ENCODE peak calls at places on chromosome 19, in ten cellular contexts. D, I, T, W, Q, S, V, X, Z and G are unnamed samples.

GRCh38 chr19:35436477-35437141 is 11.4 kb upstream of the FFAR2 start:
- DNase-seq in D (no peak), I (no peak), T (no peak), W (no peak), Q (no peak), S (no peak), V (peak), X (peak), Z (no peak), G (no peak)

GRCh38 chr19:2887391-2887914 is 13.3 kb upstream of the ZNF57 start:
- DNase-seq in D (no peak), I (no peak), T (no peak), W (peak), Q (no peak), S (peak), V (peak), X (peak), Z (peak), G (peak)

GRCh38 chr19:1256646-1257474 is 8.5 kb downstream of the MIDN start:
- DNase-seq in D (no peak), I (no peak), T (no peak), W (no peak), Q (no peak), S (no peak), V (no peak), X (no peak), Z (no peak), G (no peak)

GRCh38 chr19:13036366-13036976 is 41.2 kb downstream of the NFIX start:
- DNase-seq in D (no peak), I (no peak), T (peak), W (no peak), Q (peak), S (no peak), V (peak), X (peak), Z (no peak), G (no peak)

GRCh38 chr19:44754743-44755066 is 6.2 kb downstream of the BCL3 start:
- DNase-seq in D (no peak), I (no peak), T (no peak), W (no peak), Q (no peak), S (no peak), V (no peak), X (no peak), Z (no peak), G (no peak)

GRCh38 chr19:14434543-14435319 is 1.6 kb downstream of the PKN1 start:
- DNase-seq in D (no peak), I (peak), T (peak), W (no peak), Q (peak), S (no peak), V (peak), X (peak), Z (no peak), G (no peak)

GRCh38 chr19:29714371-29714952 is 599 bp downstream of the C19orf12 start:
- DNase-seq in D (no peak), I (no peak), T (no peak), W (no peak), Q (no peak), S (no peak), V (no peak), X (no peak), Z (no peak), G (no peak)

GRCh38 chr19:55119053-55119452 is 1.6 kb upstream of the PPP1R12C start:
- DNase-seq in D (no peak), I (no peak), T (no peak), W (no peak), Q (no peak), S (peak), V (no peak), X (no peak), Z (no peak), G (no peak)

GRCh38 chr19:41548954-41549688 is 26.8 kb upstream of the CEACAM21 start:
- DNase-seq in D (no peak), I (no peak), T (no peak), W (no peak), Q (no peak), S (peak), V (peak), X (no peak), Z (no peak), G (peak)

GRCh38 chr19:45973564-45974338 is at the start of gene NOVA2:
- DNase-seq in D (no peak), I (peak), T (peak), W (no peak), Q (peak), S (no peak), V (no peak), X (peak), Z (no peak), G (no peak)

GRCh38 chr19:49210108-49210900 is 52.7 kb downstream of the TRPM4 start:
- DNase-seq in D (no peak), I (no peak), T (no peak), W (no peak), Q (no peak), S (peak), V (no peak), X (no peak), Z (no peak), G (peak)

GRCh38 chr19:38729653-38730469 is 14.4 kb downstream of the CAPN12 start:
- DNase-seq in D (no peak), I (peak), T (peak), W (no peak), Q (no peak), S (peak), V (peak), X (peak), Z (no peak), G (peak)

GRCh38 chr19:30516586-30516985 is 144.4 kb downstream of the ZNF536 start:
- DNase-seq in D (no peak), I (no peak), T (no peak), W (no peak), Q (no peak), S (no peak), V (no peak), X (no peak), Z (no peak), G (no peak)

GRCh38 chr19:46186717-46187101 is 38.7 kb downstream of the IGFL2 start:
- DNase-seq in D (no peak), I (no peak), T (no peak), W (no peak), Q (no peak), S (no peak), V (no peak), X (no peak), Z (no peak), G (no peak)

GRCh38 chr19:38695319-38695683 is 47.9 kb downstream of the ACTN4 start:
- DNase-seq in D (no peak), I (no peak), T (no peak), W (no peak), Q (no peak), S (no peak), V (peak), X (no peak), Z (no peak), G (no peak)

GRCh38 chr19:58469241-58470013 is 2.5 kb downstream of the ZNF324 start:
- DNase-seq in D (no peak), I (no peak), T (no peak), W (no peak), Q (no peak), S (no peak), V (no peak), X (no peak), Z (no peak), G (no peak)

GRCh38 chr19:41426952-41427646 is at the start of gene B3GNT8:
- DNase-seq in D (no peak), I (peak), T (no peak), W (no peak), Q (peak), S (peak), V (peak), X (peak), Z (peak), G (peak)

GRCh38 chr19:768424-768823 is 17.5 kb downstream of the MISP start:
- DNase-seq in D (peak), I (no peak), T (peak), W (no peak), Q (no peak), S (no peak), V (no peak), X (no peak), Z (peak), G (no peak)

GRCh38 chr19:15316498-15316897 is 15.8 kb downstream of the BRD4 start:
- DNase-seq in D (no peak), I (no peak), T (no peak), W (no peak), Q (no peak), S (no peak), V (no peak), X (no peak), Z (peak), G (no peak)

GRCh38 chr19:58558066-58558622 is at the start of gene UBE2M:
- DNase-seq in D (no peak), I (peak), T (no peak), W (no peak), Q (peak), S (no peak), V (peak), X (no peak), Z (no peak), G (peak)

GRCh38 chr19:42693760-42694350 is 46.4 kb downstream of the PSG3 start:
- DNase-seq in D (no peak), I (no peak), T (peak), W (peak), Q (no peak), S (no peak), V (no peak), X (peak), Z (peak), G (no peak)

DNA sequence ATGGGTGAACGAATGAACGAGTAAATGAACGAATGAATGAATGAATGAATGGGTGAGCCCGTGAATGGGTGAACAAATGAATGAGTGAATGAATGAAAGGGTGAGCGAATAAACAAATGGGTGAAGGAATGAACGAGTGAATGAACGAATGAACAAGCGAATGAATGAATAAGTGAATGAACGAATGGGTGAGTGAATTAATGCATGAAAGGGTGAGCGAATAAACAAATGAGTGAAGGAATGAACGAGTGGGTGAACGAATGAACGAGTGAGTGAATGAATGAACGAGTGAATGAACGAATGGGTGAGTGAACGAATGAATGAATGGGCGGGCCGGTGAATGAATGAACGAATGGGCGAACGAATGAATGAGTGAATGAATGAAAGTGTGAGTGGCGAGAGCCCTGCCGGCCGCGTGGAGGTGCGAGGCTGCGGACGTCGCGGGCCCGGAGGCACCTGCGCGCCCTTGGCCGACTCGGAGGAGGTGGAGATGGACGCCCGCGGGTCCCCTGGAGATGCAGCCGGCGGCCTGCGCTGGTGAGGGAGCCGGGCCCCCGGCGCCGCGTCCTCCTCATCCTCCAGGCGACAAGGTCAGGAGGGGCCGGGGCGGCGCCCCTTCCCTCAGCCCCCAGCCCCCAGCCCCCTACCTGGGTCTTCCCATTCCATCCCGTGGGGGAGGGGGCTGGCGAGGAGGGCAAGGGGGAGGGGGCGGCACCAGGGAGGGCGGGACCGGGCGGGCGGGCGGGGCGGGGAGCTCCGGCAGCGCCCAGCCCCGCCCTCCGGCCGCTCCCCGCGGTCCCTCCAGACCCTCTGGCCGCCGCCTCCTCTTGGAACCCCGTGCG is 15.4 kb downstream of the ANKRD24 start:
- DNase-seq in D (no peak), I (no peak), T (no peak), W (no peak), Q (no peak), S (no peak), V (no peak), X (peak), Z (no peak), G (no peak)
- H3K4me3 ChIP-seq in D (no peak), I (no peak), T (no peak), W (no peak), Q (peak), S (no peak), V (no peak), X (no peak), Z (no peak), G (no peak)

DNA sequence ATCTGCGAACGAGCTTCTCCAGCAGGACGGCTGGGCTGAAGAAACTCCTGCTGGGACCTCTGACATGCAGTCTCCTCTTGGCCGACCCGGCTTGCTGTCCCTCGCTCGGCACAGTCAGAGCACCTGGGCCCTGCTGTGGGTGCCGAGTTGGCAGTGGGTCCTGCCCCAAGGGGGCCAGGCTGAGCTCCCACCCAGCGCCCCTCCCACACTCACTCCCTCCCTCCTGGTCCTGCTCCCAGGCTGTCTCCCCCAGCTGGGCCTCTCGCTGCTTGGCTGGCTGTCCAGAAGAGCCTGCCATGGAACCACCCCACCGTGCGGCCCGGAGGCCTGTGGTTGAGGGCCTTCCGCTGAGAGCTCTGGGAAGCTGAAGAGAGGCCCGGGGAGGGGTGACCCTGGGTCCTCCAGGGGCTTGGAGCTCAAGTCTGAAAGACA is 6.0 kb downstream of the AKT2 start:
- DNase-seq in D (no peak), I (peak), T (no peak), W (no peak), Q (no peak), S (no peak), V (no peak), X (no peak), Z (peak), G (no peak)
- H3K4me3 ChIP-seq in D (no peak), I (no peak), T (no peak), W (no peak), Q (peak), S (no peak), V (no peak), X (no peak), Z (peak), G (no peak)

GRCh38 chr19:53156888-53157287 is 2.0 kb downstream of the ZNF347 start:
- DNase-seq in D (no peak), I (no peak), T (no peak), W (no peak), Q (no peak), S (no peak), V (no peak), X (no peak), Z (no peak), G (no peak)
- H3K4me3 ChIP-seq in D (no peak), I (peak), T (no peak), W (no peak), Q (peak), S (no peak), V (no peak), X (no peak), Z (no peak), G (no peak)

GRCh38 chr19:11944656-11945055 is 19.7 kb downstream of the ZNF700 start:
- DNase-seq in D (no peak), I (no peak), T (no peak), W (no peak), Q (no peak), S (no peak), V (no peak), X (no peak), Z (no peak), G (no peak)

GRCh38 chr19:11949201-11949600 is 15.6 kb upstream of the ZNF763 start:
- DNase-seq in D (no peak), I (no peak), T (no peak), W (no peak), Q (no peak), S (peak), V (no peak), X (no peak), Z (no peak), G (peak)

GRCh38 chr19:11950312-11950711 is 14.5 kb upstream of the ZNF763 start:
- DNase-seq in D (no peak), I (no peak), T (no peak), W (no peak), Q (no peak), S (no peak), V (no peak), X (no peak), Z (no peak), G (no peak)

GRCh38 chr19:11942843-11943108 is 17.9 kb downstream of the ZNF700 start:
- DNase-seq in D (no peak), I (no peak), T (no peak), W (no peak), Q (no peak), S (no peak), V (no peak), X (no peak), Z (no peak), G (no peak)

DNA sequence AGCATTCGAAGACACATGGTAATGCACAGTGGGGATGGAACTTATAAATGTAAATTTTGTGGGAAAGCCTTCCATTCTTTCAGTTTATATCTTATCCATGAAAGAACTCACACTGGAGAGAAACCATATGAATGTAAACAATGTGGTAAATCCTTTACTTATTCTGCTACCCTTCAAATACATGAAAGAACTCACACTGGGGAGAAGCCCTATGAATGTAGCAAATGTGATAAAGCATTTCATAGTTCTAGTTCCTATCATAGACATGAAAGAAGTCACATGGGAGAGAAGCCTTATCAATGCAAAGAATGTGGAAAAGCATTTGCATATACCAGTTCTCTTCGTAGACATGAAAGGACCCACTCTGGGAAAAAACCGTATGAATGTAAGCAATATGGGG is 16.2 kb upstream of the ZNF763 start:
- DNase-seq in D (no peak), I (no peak), T (no peak), W (no peak), Q (no peak), S (no peak), V (no peak), X (no peak), Z (no peak), G (no peak)
- H3K4me3 ChIP-seq in D (no peak), I (no peak), T (no peak), W (no peak), Q (no peak), S (no peak), V (no peak), X (no peak), Z (no peak), G (no peak)

GRCh38 chr19:5838437-5839311 is 828 bp downstream of the FUT6 start:
- DNase-seq in D (no peak), I (no peak), T (no peak), W (no peak), Q (no peak), S (no peak), V (peak), X (no peak), Z (no peak), G (no peak)

GRCh38 chr19:5843295-5843927 is 3.9 kb upstream of the FUT6 start:
- DNase-seq in D (no peak), I (no peak), T (no peak), W (no peak), Q (no peak), S (no peak), V (no peak), X (no peak), Z (no peak), G (no peak)

GRCh38 chr19:5839312-5840017 is at the start of gene FUT6:
- DNase-seq in D (no peak), I (no peak), T (no peak), W (no peak), Q (no peak), S (no peak), V (peak), X (no peak), Z (no peak), G (no peak)

GRCh38 chr19:5832527-5833216 is 6.8 kb downstream of the FUT6 start:
- DNase-seq in D (no peak), I (no peak), T (no peak), W (no peak), Q (no peak), S (no peak), V (no peak), X (no peak), Z (no peak), G (no peak)

GRCh38 chr19:5837768-5838364 is 1.6 kb downstream of the FUT6 start:
- DNase-seq in D (no peak), I (no peak), T (no peak), W (no peak), Q (no peak), S (no peak), V (peak), X (no peak), Z (no peak), G (no peak)
- H3K4me3 ChIP-seq in D (no peak), I (no peak), T (no peak), W (no peak), Q (no peak), S (no peak), V (peak), X (no peak), Z (no peak), G (no peak)

GRCh38 chr19:32098953-32099352 is 246.5 kb upstream of the ZNF507 start:
- DNase-seq in D (no peak), I (no peak), T (no peak), W (no peak), Q (no peak), S (no peak), V (no peak), X (no peak), Z (no peak), G (no peak)
- H3K4me3 ChIP-seq in D (no peak), I (no peak), T (no peak), W (no peak), Q (no peak), S (no peak), V (no peak), X (no peak), Z (no peak), G (no peak)

GRCh38 chr19:47495478-47496372 is 11.7 kb upstream of the KPTN start:
- DNase-seq in D (no peak), I (no peak), T (no peak), W (no peak), Q (no peak), S (no peak), V (no peak), X (no peak), Z (no peak), G (no peak)
- H3K4me3 ChIP-seq in D (no peak), I (no peak), T (no peak), W (no peak), Q (no peak), S (no peak), V (no peak), X (no peak), Z (no peak), G (no peak)

GRCh38 chr19:56670961-56671612 is 470 bp downstream of the ZNF835 start:
- DNase-seq in D (no peak), I (no peak), T (no peak), W (no peak), Q (peak), S (no peak), V (no peak), X (no peak), Z (no peak), G (no peak)
- H3K4me3 ChIP-seq in D (no peak), I (peak), T (no peak), W (no peak), Q (peak), S (no peak), V (no peak), X (no peak), Z (no peak), G (peak)

GRCh38 chr19:27795369-27795768 is 1417.6 kb downstream of the UQCRFS1 start:
- DNase-seq in D (no peak), I (no peak), T (no peak), W (no peak), Q (no peak), S (no peak), V (no peak), X (no peak), Z (no peak), G (no peak)
- H3K4me3 ChIP-seq in D (no peak), I (no peak), T (no peak), W (peak), Q (no peak), S (no peak), V (no peak), X (no peak), Z (no peak), G (peak)